ENCODE peak calls at places on chromosomes 4 and X, in six cellular contexts. Q is HCT116, O is HepG2, L is H1, X is K562, V is GM12878. R is an unnamed sample.

GRCh38 chr4:47667552-47667951 is 170.3 kb downstream of the CORIN start:
- DNase-seq in Q (no peak), O (no peak), L (no peak), X (no peak), V (no peak), R (no peak)

GRCh38 chr4:55733874-55734437 is 85.6 kb upstream of the EXOC1L start:
- DNase-seq in Q (peak; percentile 83), O (peak; percentile 8), L (no peak), X (peak; percentile 73), V (no peak), R (no peak)

GRCh38 chr4:76570141-76570989 is 135.3 kb downstream of the SHROOM3 start:
- DNase-seq in Q (no peak), O (peak; percentile 90), L (no peak), X (no peak), V (no peak), R (no peak)

GRCh38 chr4:6290256-6290655 is 20.6 kb downstream of the WFS1 start:
- DNase-seq in Q (no peak), O (no peak), L (no peak), X (no peak), V (no peak), R (no peak)

GRCh38 chr4:76836860-76837564 is 60.9 kb downstream of the SOWAHB start:
- DNase-seq in Q (no peak), O (peak; percentile 13), L (no peak), X (no peak), V (no peak), R (no peak)

GRCh38 chr4:118338981-118339765 is 13.6 kb downstream of the PRSS12 start:
- DNase-seq in Q (no peak), O (no peak), L (no peak), X (no peak), V (no peak), R (no peak)

GRCh38 chrX:12153741-12154140 is 15.5 kb downstream of the FRMPD4 start:
- DNase-seq in Q (no peak), O (no peak), L (no peak), X (no peak), V (no peak), R (no peak)

GRCh38 chr4:147195386-147195785 is 249.7 kb upstream of the TTC29 start:
- DNase-seq in Q (no peak), O (no peak), L (no peak), X (no peak), V (no peak), R (no peak)

DNA sequence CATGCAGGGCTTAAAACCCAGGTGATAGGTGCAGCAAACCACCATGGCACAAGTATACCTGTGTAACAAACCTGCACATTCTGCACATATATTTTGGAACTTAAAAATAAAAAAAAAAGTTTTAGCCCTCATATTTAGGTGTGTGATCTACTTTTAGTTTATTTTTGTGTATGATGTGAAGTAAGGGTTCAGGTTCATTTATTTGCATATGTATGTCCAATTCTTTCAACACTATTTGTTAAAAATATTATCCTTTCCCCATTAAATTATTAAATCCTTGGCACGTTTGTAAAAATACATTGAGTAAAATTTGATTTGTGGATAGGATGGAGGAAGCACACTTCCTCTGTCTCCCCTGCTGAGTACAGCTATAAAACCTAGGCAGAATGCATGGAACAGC is 12.9 kb downstream of the RAB39B start:
- DNase-seq in Q (no peak), O (no peak), L (no peak), X (no peak), V (no peak), R (no peak)
- TF ChIP-seq ZNF274 in Q (no peak), O (no peak), L (no peak), X (no peak), V (no peak), R (no peak)

GRCh38 chr4:1253831-1254230 is 4.9 kb upstream of the CTBP1 start:
- DNase-seq in Q (no peak), O (no peak), L (no peak), X (no peak), V (no peak), R (no peak)
- H3K9me3 ChIP-seq in Q (peaks cover 5% of the 10 kb centered on the region), O (peaks cover 27% of the 10 kb centered on the region), L (peaks cover 38% of the 10 kb centered on the region), X (peaks cover 8% of the 10 kb centered on the region), V (peaks cover 24% of the 10 kb centered on the region), R (peaks cover 70% of the 10 kb centered on the region)

DNA sequence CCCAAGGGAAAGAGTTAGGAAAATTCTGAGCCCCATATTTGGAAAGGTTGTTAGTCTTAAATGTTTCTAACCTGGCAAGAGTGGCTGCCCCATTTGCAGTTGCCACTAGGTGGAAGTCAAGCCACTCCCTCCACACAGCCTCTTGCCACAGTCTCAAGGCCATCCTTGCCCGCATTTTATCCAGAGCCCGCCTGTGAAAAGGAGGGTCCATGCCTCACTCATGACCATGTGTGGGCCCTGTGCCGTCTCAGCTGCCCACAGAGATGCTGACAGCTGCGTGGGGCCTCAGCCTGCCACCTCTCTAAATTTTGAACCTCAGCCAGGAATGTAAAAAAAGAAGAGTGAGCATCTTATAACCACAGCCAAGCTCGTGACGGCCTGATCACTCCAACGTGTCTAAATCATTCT is 201.5 kb upstream of the FAM241A start:
- DNase-seq in Q (peak; percentile 66), O (peak; percentile 28), L (peak; percentile 56), X (peak; percentile 9), V (no peak), R (peak; percentile 23)
- TF ChIP-seq ZNF274 in Q (no peak), O (no peak), L (no peak), X (no peak), V (no peak), R (no peak)

DNA sequence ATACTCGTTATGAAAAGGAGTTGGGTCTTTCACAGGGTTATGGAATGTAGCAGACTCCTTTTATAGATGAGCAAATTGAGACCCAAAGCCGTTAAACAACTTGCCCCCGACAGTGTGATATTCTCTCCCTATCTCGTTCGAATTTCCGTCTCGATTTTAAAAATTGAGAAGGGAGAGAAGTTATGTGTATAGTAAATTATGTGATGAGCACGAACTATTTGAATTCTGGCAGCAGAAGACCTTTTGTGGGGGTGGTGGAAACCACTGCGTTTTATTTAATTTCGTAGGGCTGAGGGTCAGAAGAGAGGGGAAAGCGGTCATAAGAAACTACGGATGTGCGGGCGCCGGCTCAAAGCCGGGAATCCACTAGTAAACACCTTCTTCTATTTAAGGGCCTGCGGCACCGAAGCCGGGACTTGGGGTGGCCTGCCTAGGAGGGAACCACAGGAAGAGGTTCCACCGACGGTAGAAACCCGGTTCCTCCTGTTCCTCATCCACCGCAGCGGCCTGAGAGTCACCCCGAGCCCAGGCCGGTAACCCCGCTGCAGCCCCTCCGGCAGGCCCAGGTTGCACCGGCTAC is 1.5 kb upstream of the DDX3X start:
- DNase-seq in Q (no peak), O (no peak), L (no peak), X (no peak), V (no peak), R (no peak)
- H3K9me3 ChIP-seq in Q (no peaks in the 10 kb centered on the region), O (no peaks in the 10 kb centered on the region), L (no peaks in the 10 kb centered on the region), X (no peaks in the 10 kb centered on the region), V (no peaks in the 10 kb centered on the region), R (no peaks in the 10 kb centered on the region)

GRCh38 chr4:185885075-185885474 is 73.1 kb upstream of the SORBS2 start:
- DNase-seq in Q (no peak), O (no peak), L (no peak), X (no peak), V (no peak), R (no peak)
- TF ChIP-seq ZNF274 in Q (no peak), O (no peak), L (no peak), X (no peak), V (no peak), R (no peak)

GRCh38 chr4:48767055-48767454 is 13.0 kb downstream of the FRYL start:
- DNase-seq in Q (no peak), O (no peak), L (no peak), X (no peak), V (no peak), R (no peak)

GRCh38 chr4:48756689-48757220 is 23.3 kb downstream of the FRYL start:
- DNase-seq in Q (no peak), O (no peak), L (no peak), X (no peak), V (no peak), R (no peak)

GRCh38 chr4:48766393-48766792 is 13.7 kb downstream of the FRYL start:
- DNase-seq in Q (no peak), O (no peak), L (no peak), X (no peak), V (no peak), R (no peak)

GRCh38 chr4:48762408-48762807 is 17.7 kb downstream of the FRYL start:
- DNase-seq in Q (no peak), O (no peak), L (no peak), X (no peak), V (no peak), R (no peak)

GRCh38 chr4:48761286-48761685 is 18.8 kb downstream of the FRYL start:
- DNase-seq in Q (no peak), O (no peak), L (no peak), X (no peak), V (no peak), R (no peak)
- H3K9me3 ChIP-seq in Q (no peaks in the 10 kb centered on the region), O (no peaks in the 10 kb centered on the region), L (no peaks in the 10 kb centered on the region), X (no peaks in the 10 kb centered on the region), V (peaks cover 6% of the 10 kb centered on the region), R (no peaks in the 10 kb centered on the region)

GRCh38 chrX:36983831-36984230 is 24.3 kb upstream of the FAM47C start:
- DNase-seq in Q (no peak), O (no peak), L (no peak), X (no peak), V (no peak), R (no peak)

DNA sequence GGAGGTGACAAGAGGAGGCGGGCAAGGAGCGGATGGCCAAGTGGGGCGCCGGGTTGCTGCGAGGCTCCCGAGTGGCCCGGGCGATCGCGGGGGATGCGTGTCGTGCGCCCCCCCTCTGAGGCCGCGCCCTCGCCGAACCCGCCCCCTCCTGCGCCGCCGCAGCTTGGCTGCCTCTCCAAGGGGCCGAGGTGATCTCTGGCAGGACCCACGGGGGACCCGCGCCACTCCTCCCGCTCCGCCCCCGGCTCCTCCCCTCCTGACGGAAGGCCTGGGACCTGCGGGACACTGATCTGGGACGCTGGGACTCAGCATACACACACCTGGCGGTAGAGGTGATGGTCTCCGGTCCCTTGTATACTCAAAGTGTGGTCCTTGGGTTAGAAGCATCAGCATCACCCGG is 21.9 kb upstream of the FAM47C start:
- DNase-seq in Q (no peak), O (no peak), L (no peak), X (no peak), V (no peak), R (no peak)
- TF ChIP-seq ZNF274 in Q (no peak), O (no peak), L (no peak), X (no peak), V (no peak), R (no peak)

DNA sequence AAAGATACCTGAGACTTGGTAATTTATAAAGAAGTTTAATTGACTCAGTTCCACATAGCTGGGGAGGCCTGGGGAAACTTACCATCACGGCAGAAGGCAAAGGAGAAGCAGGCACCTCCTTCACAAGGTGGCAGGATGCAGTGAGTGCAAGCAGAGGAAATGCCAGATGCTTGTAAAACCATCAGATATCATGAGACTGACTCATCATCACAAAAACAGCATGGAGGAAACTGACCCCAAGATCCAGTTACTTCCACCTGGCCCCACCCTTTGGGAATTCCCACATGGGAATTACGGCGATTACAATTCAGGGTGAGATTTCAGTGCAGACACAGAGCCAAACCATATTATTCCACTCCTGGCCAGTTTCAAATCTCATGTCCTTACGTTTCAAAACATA is 514.7 kb upstream of the SPANXN1 start:
- DNase-seq in Q (no peak), O (no peak), L (no peak), X (no peak), V (no peak), R (no peak)
- H3K9me3 ChIP-seq in Q (no peaks in the 10 kb centered on the region), O (peaks cover 57% of the 10 kb centered on the region), L (no peaks in the 10 kb centered on the region), X (no peaks in the 10 kb centered on the region), V (no peaks in the 10 kb centered on the region), R (no peaks in the 10 kb centered on the region)